ENCODE peak calls at places on chromosomes 6 and 20, in eight cellular contexts. One of them, this sample, is unnamed.

GRCh38 chr20:10671850-10672578 is 1.8 kb downstream of the JAG1 start:
- DNase-seq in heart right ventricle: peak; percentile 87
- DNase-seq in tibial artery: peak; percentile 88
- DNase-seq in stomach: peak; percentile 75
- DNase-seq in body of pancreas: peak; percentile 80
- DNase-seq in left ventricle myocardium inferior: peak; percentile 79
- DNase-seq in hepatocyte: peak; percentile 76
- DNase-seq in CD8-positive, alpha-beta T cell: no peak
- DNase-seq in this sample: no peak

GRCh38 chr6:149449054-149449453 is 35.8 kb downstream of the ZC3H12D start:
- DNase-seq in hepatocyte: no peak
- DNase-seq in body of pancreas: no peak
- DNase-seq in tibial artery: no peak
- DNase-seq in left ventricle myocardium inferior: no peak
- DNase-seq in heart right ventricle: no peak
- DNase-seq in stomach: no peak
- DNase-seq in CD8-positive, alpha-beta T cell: no peak
- DNase-seq in this sample: no peak

GRCh38 chr6:24720131-24720603 is 1.2 kb upstream of the C6orf62 start:
- DNase-seq in tibial artery: peak; percentile 57
- DNase-seq in hepatocyte: peak; percentile 74
- DNase-seq in body of pancreas: peak; percentile 63
- DNase-seq in CD8-positive, alpha-beta T cell: peak; percentile 70
- DNase-seq in stomach: peak; percentile 67
- DNase-seq in heart right ventricle: peak; percentile 63
- DNase-seq in left ventricle myocardium inferior: peak; percentile 64
- DNase-seq in this sample: peak; percentile 63

GRCh38 chr6:152096863-152097496 is 289.5 kb downstream of the ESR1 start:
- DNase-seq in CD8-positive, alpha-beta T cell: no peak
- DNase-seq in tibial artery: no peak
- DNase-seq in hepatocyte: no peak
- DNase-seq in heart right ventricle: no peak
- DNase-seq in stomach: no peak
- DNase-seq in left ventricle myocardium inferior: no peak
- DNase-seq in body of pancreas: no peak
- DNase-seq in this sample: no peak

GRCh38 chr6:144696610-144697376 is 411.7 kb downstream of the UTRN start:
- DNase-seq in tibial artery: no peak
- DNase-seq in body of pancreas: peak; percentile 57
- DNase-seq in left ventricle myocardium inferior: no peak
- DNase-seq in stomach: no peak
- DNase-seq in hepatocyte: no peak
- DNase-seq in heart right ventricle: no peak
- DNase-seq in CD8-positive, alpha-beta T cell: no peak
- DNase-seq in this sample: no peak

GRCh38 chr6:116115781-116116180 is 10.2 kb downstream of the COL10A1 start:
- DNase-seq in body of pancreas: no peak
- DNase-seq in stomach: no peak
- DNase-seq in tibial artery: no peak
- DNase-seq in heart right ventricle: no peak
- DNase-seq in CD8-positive, alpha-beta T cell: no peak
- DNase-seq in hepatocyte: no peak
- DNase-seq in left ventricle myocardium inferior: no peak
- DNase-seq in this sample: no peak

GRCh38 chr20:62907377-62908317 is 18.7 kb downstream of the DIDO1 start:
- DNase-seq in hepatocyte: no peak
- DNase-seq in tibial artery: no peak
- DNase-seq in body of pancreas: no peak
- DNase-seq in CD8-positive, alpha-beta T cell: no peak
- DNase-seq in stomach: no peak
- DNase-seq in heart right ventricle: no peak
- DNase-seq in left ventricle myocardium inferior: no peak
- DNase-seq in this sample: peak; percentile 49

GRCh38 chr20:14775778-14776177 is 438.4 kb upstream of the FLRT3 start:
- DNase-seq in left ventricle myocardium inferior: no peak
- DNase-seq in CD8-positive, alpha-beta T cell: no peak
- DNase-seq in hepatocyte: peak; percentile 71
- DNase-seq in stomach: peak; percentile 58
- DNase-seq in tibial artery: peak; percentile 28
- DNase-seq in body of pancreas: peak; percentile 50
- DNase-seq in heart right ventricle: no peak
- DNase-seq in this sample: peak; percentile 52

GRCh38 chr6:129115491-129115890 is 232.6 kb downstream of the LAMA2 start:
- DNase-seq in tibial artery: no peak
- DNase-seq in body of pancreas: no peak
- DNase-seq in stomach: no peak
- DNase-seq in heart right ventricle: no peak
- DNase-seq in left ventricle myocardium inferior: no peak
- DNase-seq in hepatocyte: no peak
- DNase-seq in CD8-positive, alpha-beta T cell: no peak
- DNase-seq in this sample: no peak

GRCh38 chr20:43187476-43188233 is 2.1 kb downstream of the PTPRT start:
- DNase-seq in CD8-positive, alpha-beta T cell: peak; percentile 24
- DNase-seq in body of pancreas: peak; percentile 84
- DNase-seq in heart right ventricle: peak; percentile 50
- DNase-seq in stomach: peak; percentile 72
- DNase-seq in tibial artery: peak; percentile 61
- DNase-seq in left ventricle myocardium inferior: peak; percentile 68
- DNase-seq in hepatocyte: peak; percentile 83
- DNase-seq in this sample: peak; percentile 68

GRCh38 chr6:155599571-155599970 is 143.9 kb upstream of the NOX3 start:
- DNase-seq in CD8-positive, alpha-beta T cell: no peak
- DNase-seq in body of pancreas: no peak
- DNase-seq in left ventricle myocardium inferior: no peak
- DNase-seq in hepatocyte: no peak
- DNase-seq in stomach: no peak
- DNase-seq in heart right ventricle: no peak
- DNase-seq in tibial artery: no peak
- DNase-seq in this sample: no peak

GRCh38 chr6:113632220-113632864 is 224.8 kb upstream of the MARCKS start:
- DNase-seq in stomach: peak; percentile 45
- DNase-seq in hepatocyte: peak; percentile 78
- DNase-seq in left ventricle myocardium inferior: peak; percentile 16
- DNase-seq in tibial artery: peak; percentile 27
- DNase-seq in heart right ventricle: peak; percentile 40
- DNase-seq in CD8-positive, alpha-beta T cell: no peak
- DNase-seq in body of pancreas: peak; percentile 56
- DNase-seq in this sample: no peak

GRCh38 chr20:48716086-48716485 is 111.7 kb downstream of the PREX1 start:
- DNase-seq in heart right ventricle: no peak
- DNase-seq in left ventricle myocardium inferior: no peak
- DNase-seq in hepatocyte: no peak
- DNase-seq in CD8-positive, alpha-beta T cell: peak; percentile 44
- DNase-seq in body of pancreas: no peak
- DNase-seq in tibial artery: no peak
- DNase-seq in stomach: no peak
- DNase-seq in this sample: no peak

GRCh38 chr6:117870477-117871243 is 36.4 kb upstream of the SLC35F1 start:
- DNase-seq in tibial artery: no peak
- DNase-seq in body of pancreas: no peak
- DNase-seq in hepatocyte: no peak
- DNase-seq in heart right ventricle: no peak
- DNase-seq in CD8-positive, alpha-beta T cell: no peak
- DNase-seq in stomach: no peak
- DNase-seq in left ventricle myocardium inferior: no peak
- DNase-seq in this sample: no peak

GRCh38 chr6:170232186-170233002 is 58.5 kb downstream of the DLL1 start:
- DNase-seq in hepatocyte: no peak
- DNase-seq in heart right ventricle: no peak
- DNase-seq in CD8-positive, alpha-beta T cell: no peak
- DNase-seq in tibial artery: no peak
- DNase-seq in stomach: no peak
- DNase-seq in left ventricle myocardium inferior: peak; percentile 6
- DNase-seq in body of pancreas: no peak
- DNase-seq in this sample: no peak

GRCh38 chr20:47790032-47790965 is 5.0 kb upstream of the SULF2 start:
- DNase-seq in left ventricle myocardium inferior: no peak
- DNase-seq in CD8-positive, alpha-beta T cell: no peak
- DNase-seq in stomach: no peak
- DNase-seq in body of pancreas: no peak
- DNase-seq in heart right ventricle: no peak
- DNase-seq in hepatocyte: peak; percentile 37
- DNase-seq in tibial artery: no peak
- DNase-seq in this sample: peak; percentile 85

GRCh38 chr6:31701666-31702420 is 1.3 kb downstream of the ABHD16A start:
- DNase-seq in heart right ventricle: peak; percentile 53
- DNase-seq in body of pancreas: peak; percentile 46
- DNase-seq in CD8-positive, alpha-beta T cell: no peak
- DNase-seq in stomach: no peak
- DNase-seq in left ventricle myocardium inferior: peak; percentile 57
- DNase-seq in tibial artery: no peak
- DNase-seq in hepatocyte: no peak
- DNase-seq in this sample: peak; percentile 51

GRCh38 chr6:26064619-26065257 is 22.5 kb upstream of the HFE start:
- DNase-seq in body of pancreas: peak; percentile 25
- DNase-seq in stomach: no peak
- DNase-seq in CD8-positive, alpha-beta T cell: no peak
- DNase-seq in hepatocyte: peak; percentile 70
- DNase-seq in heart right ventricle: no peak
- DNase-seq in left ventricle myocardium inferior: no peak
- DNase-seq in tibial artery: no peak
- DNase-seq in this sample: peak; percentile 30

GRCh38 chr6:123509112-123509511 is 127.6 kb downstream of the TRDN start:
- DNase-seq in left ventricle myocardium inferior: no peak
- DNase-seq in CD8-positive, alpha-beta T cell: no peak
- DNase-seq in body of pancreas: no peak
- DNase-seq in tibial artery: no peak
- DNase-seq in heart right ventricle: no peak
- DNase-seq in stomach: no peak
- DNase-seq in hepatocyte: no peak
- DNase-seq in this sample: no peak

GRCh38 chr20:24859539-24859938 is 89.5 kb upstream of the CST7 start:
- DNase-seq in tibial artery: no peak
- DNase-seq in stomach: no peak
- DNase-seq in hepatocyte: no peak
- DNase-seq in heart right ventricle: no peak
- DNase-seq in CD8-positive, alpha-beta T cell: no peak
- DNase-seq in left ventricle myocardium inferior: no peak
- DNase-seq in body of pancreas: no peak
- DNase-seq in this sample: no peak

GRCh38 chr6:15365273-15365687 is 119.4 kb downstream of the JARID2 start:
- DNase-seq in tibial artery: peak; percentile 73
- DNase-seq in body of pancreas: peak; percentile 73
- DNase-seq in heart right ventricle: peak; percentile 89
- DNase-seq in stomach: peak; percentile 82
- DNase-seq in left ventricle myocardium inferior: peak; percentile 83
- DNase-seq in hepatocyte: peak; percentile 60
- DNase-seq in CD8-positive, alpha-beta T cell: peak; percentile 29
- DNase-seq in this sample: peak; percentile 90
- H3K4me1 ChIP-seq in tibial artery: peaks cover 23% of the 10 kb centered on the region
- H3K4me1 ChIP-seq in body of pancreas: peaks cover 53% of the 10 kb centered on the region
- H3K4me1 ChIP-seq in heart right ventricle: peaks cover 65% of the 10 kb centered on the region
- H3K4me1 ChIP-seq in stomach: peaks cover 68% of the 10 kb centered on the region
- H3K4me1 ChIP-seq in left ventricle myocardium inferior: peaks cover 68% of the 10 kb centered on the region
- H3K4me1 ChIP-seq in hepatocyte: peaks cover 41% of the 10 kb centered on the region
- H3K4me1 ChIP-seq in CD8-positive, alpha-beta T cell: peaks cover 45% of the 10 kb centered on the region
- H3K4me1 ChIP-seq in this sample: peaks cover 30% of the 10 kb centered on the region

GRCh38 chr6:159152014-159152413 is 17.2 kb upstream of the FNDC1 start:
- DNase-seq in heart right ventricle: no peak
- DNase-seq in body of pancreas: no peak
- DNase-seq in left ventricle myocardium inferior: no peak
- DNase-seq in hepatocyte: no peak
- DNase-seq in CD8-positive, alpha-beta T cell: no peak
- DNase-seq in stomach: no peak
- DNase-seq in tibial artery: no peak
- DNase-seq in this sample: no peak
- H3K9me3 ChIP-seq in heart right ventricle: peaks cover 11% of the 10 kb centered on the region
- H3K9me3 ChIP-seq in body of pancreas: peaks cover 7% of the 10 kb centered on the region
- H3K9me3 ChIP-seq in left ventricle myocardium inferior: peaks cover 17% of the 10 kb centered on the region
- H3K9me3 ChIP-seq in hepatocyte: no peaks in the 10 kb centered on the region
- H3K9me3 ChIP-seq in CD8-positive, alpha-beta T cell: no peaks in the 10 kb centered on the region
- H3K9me3 ChIP-seq in stomach: peaks cover 18% of the 10 kb centered on the region
- H3K9me3 ChIP-seq in tibial artery: no peaks in the 10 kb centered on the region
- H3K9me3 ChIP-seq in this sample: no peaks in the 10 kb centered on the region

DNA sequence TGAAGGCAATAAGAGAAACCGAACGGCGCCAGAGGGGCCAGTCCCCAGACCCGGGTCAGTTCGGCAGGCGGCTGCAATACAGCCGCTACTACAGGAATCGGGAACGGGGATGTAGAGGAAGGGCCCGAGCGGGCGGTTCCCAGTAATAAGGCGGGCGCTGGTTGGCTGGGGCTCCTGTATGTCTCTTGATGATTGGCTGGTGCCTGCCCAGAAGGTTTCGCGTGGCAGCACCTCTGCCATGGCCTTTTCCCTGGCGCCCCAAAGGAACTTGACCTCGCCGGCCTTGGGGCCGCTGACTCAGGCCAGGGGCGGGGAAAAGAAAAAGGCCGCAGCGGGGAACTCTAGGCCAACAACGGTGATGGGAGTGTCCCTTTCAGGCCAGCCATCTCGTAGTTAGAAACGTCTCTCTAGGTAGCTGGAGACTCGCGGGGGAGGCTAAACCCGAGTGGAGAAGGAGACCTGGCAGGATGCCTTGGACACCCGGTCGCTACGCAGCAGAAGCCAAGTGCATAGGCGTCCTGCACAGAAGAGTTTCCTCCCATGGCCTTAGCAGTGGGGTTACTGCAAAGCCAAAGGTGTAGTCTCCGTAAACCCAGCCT is at the start of gene IBTK:
- DNase-seq in body of pancreas: peak; percentile 96
- DNase-seq in hepatocyte: peak; percentile 96
- DNase-seq in left ventricle myocardium inferior: peak; percentile 95
- DNase-seq in CD8-positive, alpha-beta T cell: peak; percentile 84
- DNase-seq in stomach: peak; percentile 95
- DNase-seq in tibial artery: peak; percentile 94
- DNase-seq in heart right ventricle: peak; percentile 95
- DNase-seq in this sample: peak; percentile 89
- TF ChIP-seq CTCF in body of pancreas: no peak
- TF ChIP-seq CTCF in hepatocyte: no peak
- TF ChIP-seq CTCF in left ventricle myocardium inferior: no peak
- TF ChIP-seq CTCF in CD8-positive, alpha-beta T cell: no peak
- TF ChIP-seq CTCF in stomach: no peak
- TF ChIP-seq CTCF in tibial artery: peak; percentile 15
- TF ChIP-seq CTCF in heart right ventricle: peak; percentile 1
- TF ChIP-seq CTCF in this sample: no peak

GRCh38 chr6:107495196-107495643 is 5.3 kb downstream of the SOBP start:
- DNase-seq in body of pancreas: no peak
- DNase-seq in CD8-positive, alpha-beta T cell: no peak
- DNase-seq in tibial artery: no peak
- DNase-seq in stomach: no peak
- DNase-seq in left ventricle myocardium inferior: no peak
- DNase-seq in hepatocyte: no peak
- DNase-seq in heart right ventricle: peak; percentile 39
- DNase-seq in this sample: no peak

GRCh38 chr6:107493158-107494057 is 3.5 kb downstream of the SOBP start:
- DNase-seq in heart right ventricle: peak; percentile 16
- DNase-seq in stomach: peak; percentile 57
- DNase-seq in left ventricle myocardium inferior: no peak
- DNase-seq in body of pancreas: peak; percentile 14
- DNase-seq in hepatocyte: peak; percentile 31
- DNase-seq in tibial artery: no peak
- DNase-seq in CD8-positive, alpha-beta T cell: no peak
- DNase-seq in this sample: no peak

GRCh38 chr6:107496892-107497684 is 7.2 kb downstream of the SOBP start:
- DNase-seq in hepatocyte: no peak
- DNase-seq in body of pancreas: no peak
- DNase-seq in CD8-positive, alpha-beta T cell: no peak
- DNase-seq in heart right ventricle: no peak
- DNase-seq in left ventricle myocardium inferior: no peak
- DNase-seq in tibial artery: no peak
- DNase-seq in stomach: no peak
- DNase-seq in this sample: no peak

GRCh38 chr6:107491791-107492674 is 2.1 kb downstream of the SOBP start:
- DNase-seq in stomach: no peak
- DNase-seq in heart right ventricle: peak; percentile 59
- DNase-seq in left ventricle myocardium inferior: peak; percentile 64
- DNase-seq in CD8-positive, alpha-beta T cell: no peak
- DNase-seq in body of pancreas: no peak
- DNase-seq in hepatocyte: no peak
- DNase-seq in tibial artery: peak; percentile 55
- DNase-seq in this sample: no peak

GRCh38 chr6:107496041-107496440 is 6.1 kb downstream of the SOBP start:
- DNase-seq in hepatocyte: no peak
- DNase-seq in stomach: no peak
- DNase-seq in left ventricle myocardium inferior: no peak
- DNase-seq in body of pancreas: no peak
- DNase-seq in heart right ventricle: no peak
- DNase-seq in tibial artery: no peak
- DNase-seq in CD8-positive, alpha-beta T cell: no peak
- DNase-seq in this sample: no peak
- H3K4me1 ChIP-seq in hepatocyte: peaks cover 20% of the 10 kb centered on the region
- H3K4me1 ChIP-seq in stomach: peaks cover 80% of the 10 kb centered on the region
- H3K4me1 ChIP-seq in left ventricle myocardium inferior: peaks cover 92% of the 10 kb centered on the region
- H3K4me1 ChIP-seq in body of pancreas: peaks cover 7% of the 10 kb centered on the region
- H3K4me1 ChIP-seq in heart right ventricle: peaks cover 85% of the 10 kb centered on the region
- H3K4me1 ChIP-seq in tibial artery: peaks cover 33% of the 10 kb centered on the region
- H3K4me1 ChIP-seq in CD8-positive, alpha-beta T cell: peaks cover 4% of the 10 kb centered on the region
- H3K4me1 ChIP-seq in this sample: peaks cover 23% of the 10 kb centered on the region